ENCODE peak calls at places on chromosomes 1 and 21, in seven cellular contexts. X, M, N, B, Y, J and O are unnamed samples.

GRCh38 chr21:39802226-39802625 is 57.2 kb downstream of the IGSF5 start:
- DNase-seq in M (no peak), J (no peak), Y (no peak), N (no peak), X (no peak), B (no peak), O (no peak)

GRCh38 chr1:109838838-109839240 is 71.8 kb upstream of the CSF1 start:
- DNase-seq in M (no peak), J (no peak), X (no peak), B (no peak), Y (no peak), N (peak), O (no peak)

GRCh38 chr1:174008979-174009378 is 13.2 kb downstream of the RC3H1 start:
- DNase-seq in B (no peak), Y (no peak), X (no peak), N (no peak), J (no peak), M (no peak), O (no peak)

GRCh38 chr1:2983706-2984398 is 37.4 kb upstream of the ACTRT2 start:
- DNase-seq in X (no peak), J (no peak), B (no peak), Y (no peak), N (no peak), M (no peak), O (no peak)

GRCh38 chr1:168312718-168313604 is 32.3 kb downstream of the TBX19 start:
- DNase-seq in X (no peak), B (no peak), M (no peak), N (no peak), Y (no peak), J (no peak), O (no peak)

GRCh38 chr21:37101384-37101783 is 28.3 kb downstream of the TTC3 start:
- DNase-seq in M (no peak), X (no peak), N (peak), B (no peak), Y (no peak), J (no peak), O (no peak)

GRCh38 chr1:50836117-50836516 is 124.0 kb downstream of the FAF1 start:
- DNase-seq in M (no peak), N (no peak), B (no peak), J (no peak), X (no peak), Y (no peak), O (no peak)

GRCh38 chr1:214464303-214465287 is 86.8 kb downstream of the PTPN14 start:
- DNase-seq in M (peak), N (no peak), J (no peak), X (no peak), Y (no peak), B (no peak), O (no peak)

GRCh38 chr1:234676103-234676594 is 66.2 kb upstream of the IRF2BP2 start:
- DNase-seq in J (no peak), M (peak), Y (peak), X (peak), N (peak), B (peak), O (peak)

GRCh38 chr1:234239515-234239914 is 133.7 kb upstream of the COA6 start:
- DNase-seq in J (no peak), Y (no peak), B (no peak), N (no peak), X (no peak), M (no peak), O (no peak)

GRCh38 chr1:61119085-61119484 is 36.7 kb downstream of the NFIA start:
- DNase-seq in M (no peak), B (no peak), X (no peak), J (no peak), Y (no peak), N (peak), O (peak)

GRCh38 chr21:33461538-33462250 is 18.1 kb downstream of the TMEM50B start:
- DNase-seq in J (no peak), B (no peak), X (no peak), N (no peak), M (no peak), Y (no peak), O (no peak)

GRCh38 chr1:242199861-242200458 is 201.1 kb upstream of the MAP1LC3C start:
- DNase-seq in N (no peak), Y (no peak), M (no peak), X (no peak), B (no peak), J (no peak), O (no peak)

GRCh38 chr1:247456914-247457638 is 828 bp downstream of the OR2B11 start:
- DNase-seq in Y (no peak), B (no peak), J (no peak), M (no peak), X (no peak), N (no peak), O (no peak)

GRCh38 chr1:26768755-26769154 is 19.0 kb upstream of the PIGV start:
- DNase-seq in M (no peak), Y (no peak), N (peak), X (no peak), B (no peak), J (no peak), O (no peak)

GRCh38 chr21:43276811-43277210 is 108.0 kb downstream of the CRYAA start:
- DNase-seq in X (no peak), M (no peak), J (no peak), B (no peak), Y (no peak), N (no peak), O (no peak)

GRCh38 chr1:200362421-200362820 is 47.4 kb downstream of the ZNF281 start:
- DNase-seq in N (no peak), X (peak), M (no peak), B (no peak), Y (no peak), J (no peak), O (no peak)

GRCh38 chr1:163440090-163440489 is 118.3 kb downstream of the NUF2 start:
- DNase-seq in N (peak), X (no peak), B (no peak), J (no peak), Y (no peak), M (no peak), O (no peak)

GRCh38 chr1:178371236-178371635 is 125.5 kb downstream of the CLEC20A start:
- DNase-seq in M (no peak), N (peak), X (no peak), Y (peak), B (no peak), J (no peak), O (no peak)

GRCh38 chr1:67004176-67004575 is 49.8 kb downstream of the SLC35D1 start:
- DNase-seq in B (no peak), X (no peak), M (no peak), Y (no peak), N (no peak), J (no peak), O (peak)

GRCh38 chr1:244731651-244732050 is 78.7 kb downstream of the DESI2 start:
- DNase-seq in Y (no peak), X (no peak), B (no peak), M (no peak), J (no peak), N (no peak), O (no peak)

GRCh38 chr1:171800342-171800741 is 18.9 kb downstream of the METTL13 start:
- DNase-seq in N (no peak), J (no peak), X (no peak), M (no peak), Y (no peak), B (no peak), O (no peak)

GRCh38 chr1:48054246-48054645 is 57.1 kb upstream of the TRABD2B start:
- DNase-seq in X (no peak), Y (no peak), N (no peak), M (no peak), J (no peak), B (no peak), O (no peak)

GRCh38 chr1:7491089-7491817 is 279.8 kb upstream of the VAMP3 start:
- DNase-seq in N (peak), M (peak), Y (no peak), X (peak), B (peak), J (no peak), O (peak)

GRCh38 chr1:200428482-200429205 is 18.8 kb upstream of the ZNF281 start:
- DNase-seq in J (no peak), N (peak), Y (no peak), M (no peak), X (no peak), B (no peak), O (no peak)

GRCh38 chr1:202234331-202235002 is 40.9 kb downstream of the LGR6 start:
- DNase-seq in N (peak), Y (no peak), J (no peak), B (no peak), X (no peak), M (no peak), O (no peak)

GRCh38 chr1:74690909-74691308 is 17.3 kb upstream of the ERICH3 start:
- DNase-seq in M (no peak), B (no peak), N (no peak), Y (no peak), J (no peak), X (no peak), O (peak)

GRCh38 chr1:21894034-21894881 is 42.9 kb downstream of the HSPG2 start:
- DNase-seq in N (no peak), Y (no peak), M (no peak), B (no peak), J (no peak), X (no peak), O (no peak)

GRCh38 chr1:239856067-239856466 is 235.6 kb upstream of the FMN2 start:
- DNase-seq in Y (no peak), X (no peak), J (no peak), N (no peak), M (no peak), B (no peak), O (no peak)

GRCh38 chr1:28087614-28088167 is 719 bp downstream of the EYA3 start:
- DNase-seq in Y (peak), N (peak), B (peak), J (no peak), X (peak), M (no peak), O (no peak)

GRCh38 chr1:61641578-61642336 is 83.2 kb downstream of the TM2D1 start:
- DNase-seq in B (peak), M (peak), J (peak), N (peak), Y (peak), X (peak), O (peak)

GRCh38 chr1:8031176-8031785 is 5.2 kb upstream of the ERRFI1 start:
- DNase-seq in N (peak), X (no peak), M (no peak), B (no peak), Y (no peak), J (no peak), O (peak)

GRCh38 chr1:96979287-96979686 is 257.7 kb downstream of the PTBP2 start:
- DNase-seq in N (no peak), B (no peak), Y (no peak), M (no peak), X (no peak), J (no peak), O (no peak)

GRCh38 chr1:210234254-210234747 is 1.7 kb downstream of the SERTAD4 start:
- DNase-seq in N (no peak), J (no peak), B (no peak), M (peak), X (peak), Y (peak), O (peak)